ENCODE peak calls at places on chromosomes 3 and 15, in five cellular contexts. X is neuronal stem cell, E is IMR-90, J is mesenchymal stem cell, G is H9. T is an unnamed sample.

GRCh38 chr3:99249627-99250026 is 348.1 kb upstream of the DCBLD2 start:
- DNase-seq in X (no peak), E (no peak), J (no peak), G (no peak), T (no peak)

GRCh38 chr15:88246666-88247446 is 9.7 kb downstream of the NTRK3 start:
- DNase-seq in X (peak), E (peak), J (peak), G (peak), T (peak)

GRCh38 chr3:152305075-152305474 is 36.3 kb downstream of the MBNL1 start:
- DNase-seq in X (no peak), E (no peak), J (no peak), G (no peak), T (peak)

GRCh38 chr3:106530367-106530766 is 661.6 kb upstream of the CBLB start:
- DNase-seq in X (no peak), E (no peak), J (no peak), G (no peak), T (no peak)

GRCh38 chr3:149579838-149580542 is 77.8 kb downstream of the WWTR1 start:
- DNase-seq in X (no peak), E (peak), J (peak), G (no peak), T (no peak)

GRCh38 chr15:35271371-35272043 is 186.4 kb upstream of the NANOGP8 start:
- DNase-seq in X (no peak), E (peak), J (peak), G (no peak), T (no peak)

GRCh38 chr15:65829150-65829764 is 37.2 kb upstream of the DENND4A start:
- DNase-seq in X (no peak), E (peak), J (peak), G (no peak), T (peak)

GRCh38 chr3:98343647-98344507 is 9.8 kb upstream of the OR5K4 start:
- DNase-seq in X (peak), E (peak), J (peak), G (peak), T (peak)

GRCh38 chr3:5122741-5123706 is 932 bp downstream of the ARL8B start:
- DNase-seq in X (peak), E (peak), J (peak), G (peak), T (peak)

GRCh38 chr3:71194785-71195184 is 388.7 kb downstream of the FOXP1 start:
- DNase-seq in X (no peak), E (no peak), J (no peak), G (peak), T (peak)

GRCh38 chr15:34318277-34319079 is 19.1 kb downstream of the SLC12A6 start:
- DNase-seq in X (peak), E (peak), J (peak), G (peak), T (peak)

GRCh38 chr3:124780767-124781485 is 50.7 kb downstream of the UMPS start:
- DNase-seq in X (no peak), E (peak), J (peak), G (no peak), T (peak)
- H2AK5ac ChIP-seq in X (no peak), E (peak), J (peak), G (no peak), T (no peak)

DNA sequence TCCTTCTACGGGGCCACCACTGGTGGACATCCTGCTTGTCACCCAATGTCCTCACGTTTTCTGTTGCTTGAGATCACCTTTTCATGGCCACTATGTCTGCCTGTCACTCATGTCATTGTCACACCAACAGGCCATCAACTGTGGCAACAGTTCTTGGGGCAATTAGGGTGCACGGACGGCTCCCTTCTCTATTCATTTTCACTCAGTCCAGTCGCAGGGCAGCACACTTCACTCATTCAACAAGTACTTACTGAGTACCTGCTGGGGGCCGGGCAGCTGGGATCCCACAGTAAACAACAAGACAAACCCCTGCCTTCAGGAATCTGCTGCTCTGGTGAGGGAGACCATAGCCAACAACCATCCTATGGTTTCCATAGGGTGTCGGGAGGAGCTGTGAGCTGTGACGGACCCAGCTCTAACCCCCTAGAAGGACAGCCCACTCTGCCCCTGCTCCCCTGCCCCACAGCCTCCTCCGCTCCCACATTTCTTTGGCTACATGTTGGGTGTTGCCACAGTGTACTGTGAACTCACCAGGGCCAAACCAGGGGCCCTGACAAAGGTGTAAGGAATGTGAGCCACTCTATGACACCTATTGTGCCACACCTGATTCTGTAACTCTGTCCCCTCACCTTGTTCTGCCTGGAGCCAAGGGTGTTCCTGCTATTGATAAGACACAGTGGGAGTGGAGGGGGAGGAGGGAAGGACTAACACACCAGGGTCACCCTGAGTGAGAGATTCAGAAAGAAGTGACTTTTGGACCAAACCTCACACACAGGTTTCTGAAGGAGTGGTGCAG is 1.9 kb downstream of the VILL start:
- DNase-seq in X (no peak), E (no peak), J (no peak), G (no peak), T (peak)
- H2AK5ac ChIP-seq in X (peak), E (no peak), J (no peak), G (no peak), T (no peak)

GRCh38 chr15:89750560-89751542 is at the start of gene MESP1:
- DNase-seq in X (peak), E (peak), J (peak), G (peak), T (peak)
- H2AK5ac ChIP-seq in X (peak), E (no peak), J (no peak), G (no peak), T (peak)

GRCh38 chr3:187519428-187519890 is 150.7 kb downstream of the SST start:
- DNase-seq in X (peak), E (no peak), J (no peak), G (peak), T (peak)

GRCh38 chr3:187522293-187522692 is 147.9 kb downstream of the SST start:
- DNase-seq in X (no peak), E (no peak), J (no peak), G (no peak), T (no peak)

GRCh38 chr3:187521546-187521945 is 148.6 kb downstream of the SST start:
- DNase-seq in X (no peak), E (no peak), J (no peak), G (no peak), T (no peak)

GRCh38 chr3:187518616-187519015 is 150.4 kb downstream of the RTP4 start:
- DNase-seq in X (no peak), E (no peak), J (no peak), G (no peak), T (peak)

DNA sequence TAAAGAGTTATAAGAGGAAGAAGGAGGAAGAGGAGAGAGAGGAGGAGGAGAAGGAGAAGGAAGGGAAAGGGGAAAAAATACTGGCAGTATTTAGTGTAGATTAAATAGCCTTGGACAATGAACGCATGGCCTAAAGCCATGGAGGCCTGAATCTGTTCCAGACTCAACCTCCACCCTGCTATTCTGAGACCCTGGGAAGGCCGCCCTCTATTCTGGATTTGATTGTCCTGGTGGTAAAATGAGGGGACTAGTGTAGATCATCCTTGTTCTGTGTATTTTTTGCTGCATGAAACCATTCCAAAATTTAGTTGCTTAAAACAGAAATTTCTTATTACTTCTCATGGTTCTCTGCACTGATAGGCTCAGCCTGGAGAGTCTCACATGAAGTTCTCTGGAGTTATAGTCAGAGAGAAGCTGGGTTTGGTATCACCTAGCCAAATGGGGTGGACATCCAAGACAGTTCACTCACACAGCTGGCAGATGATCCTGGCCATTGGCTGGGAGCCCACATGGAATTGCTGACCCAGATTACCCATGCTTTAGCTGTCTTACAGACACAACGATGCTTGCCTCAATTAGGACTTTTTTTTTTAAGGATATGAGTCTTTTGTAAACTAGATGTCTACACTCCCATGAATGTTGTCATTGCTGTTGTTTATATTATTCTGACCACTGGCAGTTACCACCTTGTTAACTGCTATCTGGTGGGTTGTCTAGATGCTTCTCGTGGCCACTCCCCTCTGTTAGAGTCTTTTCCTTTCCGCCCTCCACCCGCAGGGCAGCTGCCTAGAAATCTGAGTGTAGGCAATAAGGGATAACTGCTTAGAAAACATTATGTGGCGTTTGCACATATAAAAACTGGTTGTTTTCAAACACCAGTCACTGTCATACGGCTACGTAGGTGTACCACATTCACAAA is 149.9 kb downstream of the SST start:
- DNase-seq in X (no peak), E (no peak), J (no peak), G (no peak), T (peak)
- H2AK5ac ChIP-seq in X (no peak), E (no peak), J (peak), G (no peak), T (no peak)

T was measured in mesendoderm.